ENCODE peak calls at places on chromosomes 5 and 9, in four cellular contexts. V is A549, D is H1, B is K562. O is an unnamed sample.

GRCh38 chr9:100852088-100852487 is 176.4 kb upstream of the PLPPR1 start:
- DNase-seq in V (no peak), D (no peak), B (no peak), O (no peak)

GRCh38 chr5:100840769-100841168 is 62.3 kb downstream of the ST8SIA4 start:
- DNase-seq in B (no peak), D (no peak), V (no peak), O (no peak)

GRCh38 chr9:122374885-122375420 is 4.1 kb downstream of the PTGS1 start:
- DNase-seq in V (no peak), D (no peak), B (peak), O (no peak)

GRCh38 chr9:112332977-112333638 is at the start of gene PTBP3:
- DNase-seq in V (peak), D (peak), B (peak), O (peak)

GRCh38 chr5:78647838-78648358 is 674 bp downstream of the LHFPL2 start:
- DNase-seq in B (no peak), V (peak), D (no peak), O (no peak)

GRCh38 chr5:151740336-151740942 is 18.0 kb downstream of the ATOX1 start:
- DNase-seq in B (peak), V (peak), D (peak), O (peak)

GRCh38 chr5:152542741-152543140 is 137.7 kb upstream of the NMUR2 start:
- DNase-seq in V (no peak), B (no peak), D (peak), O (no peak)

GRCh38 chr9:132268725-132269352 is 85.9 kb downstream of the SETX start:
- DNase-seq in V (peak), B (peak), D (peak), O (peak)

GRCh38 chr5:14327624-14328023 is 184.5 kb downstream of the TRIO start:
- DNase-seq in B (no peak), V (no peak), D (no peak), O (no peak)

GRCh38 chr5:29162297-29162696 is 2031.2 kb upstream of the CDH6 start:
- DNase-seq in V (no peak), D (no peak), B (no peak), O (peak)

GRCh38 chr9:126777733-126778132 is 27.1 kb upstream of the ZBTB43 start:
- DNase-seq in B (no peak), D (peak), V (no peak), O (no peak)

GRCh38 chr5:173825215-173825865 is 62.8 kb upstream of the CPEB4 start:
- DNase-seq in D (no peak), V (no peak), B (no peak), O (peak)

GRCh38 chr9:82991684-82992083 is 71.3 kb downstream of the RASEF start:
- DNase-seq in B (no peak), V (no peak), D (no peak), O (peak)

GRCh38 chr9:98010450-98010849 is 27.3 kb downstream of the ANP32B start:
- DNase-seq in B (peak), D (no peak), V (no peak), O (no peak)

GRCh38 chr9:114370985-114371335 is 16.8 kb downstream of the AKNA start:
- DNase-seq in V (no peak), B (no peak), D (no peak), O (no peak)

GRCh38 chr9:116860509-116861120 is 173.5 kb downstream of the TRIM32 start:
- DNase-seq in B (peak), V (peak), D (peak), O (peak)
- TF ChIP-seq RNF2 in B (no peak), V (no peak), D (no peak), O (no peak)

GRCh38 chr5:7705261-7705660 is 145.7 kb downstream of the CFAP90 start:
- DNase-seq in D (no peak), B (no peak), V (no peak), O (no peak)
- TF ChIP-seq RNF2 in D (no peak), B (no peak), V (no peak), O (no peak)

DNA sequence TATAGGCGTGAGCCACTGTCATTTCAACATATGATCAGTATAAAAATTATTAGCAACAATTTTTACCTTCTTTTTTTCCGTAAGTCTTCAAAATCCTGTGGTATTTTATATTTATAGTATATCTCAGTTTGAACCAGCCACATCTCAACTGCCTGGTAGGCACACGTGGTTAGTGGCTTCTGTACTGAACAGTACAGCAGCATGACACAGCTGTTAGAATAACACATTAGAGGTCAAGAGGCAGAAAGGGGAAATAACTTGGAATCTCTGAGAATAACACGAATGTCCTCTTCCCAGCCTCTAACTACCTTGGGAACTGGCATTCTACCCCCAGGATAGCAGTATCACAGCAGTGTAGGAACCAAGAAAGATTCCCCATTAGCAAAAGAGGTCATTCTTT is 108.5 kb upstream of the IQGAP2 start:
- DNase-seq in D (no peak), B (no peak), V (no peak), O (no peak)
- TF ChIP-seq RNF2 in D (no peak), B (no peak), V (no peak), O (no peak)

GRCh38 chr5:110738503-110738811 is 350 bp upstream of the SLC25A46 start:
- DNase-seq in B (peak), V (peak), D (no peak), O (no peak)
- TF ChIP-seq RNF2 in B (no peak), V (no peak), D (no peak), O (no peak)

GRCh38 chr9:36268007-36268427 is 9.8 kb upstream of the GNE start:
- DNase-seq in B (no peak), D (no peak), V (no peak), O (no peak)
- TF ChIP-seq RNF2 in B (no peak), D (no peak), V (no peak), O (no peak)

GRCh38 chr5:125695994-125696679 is 727.1 kb upstream of the GRAMD2B start:
- DNase-seq in D (no peak), V (no peak), B (no peak), O (no peak)
- TF ChIP-seq RNF2 in D (no peak), V (no peak), B (no peak), O (no peak)

GRCh38 chr9:68690088-68690487 is 15.0 kb upstream of the PIP5K1B start:
- DNase-seq in V (no peak), B (no peak), D (no peak), O (no peak)
- TF ChIP-seq RNF2 in V (no peak), B (no peak), D (no peak), O (no peak)

O was measured in HepG2.